ENCODE peak calls at places on chromosomes 13 and 19, in five cellular contexts. Y, W, E, N and D are unnamed samples. For H3K36me3, the result is how much of the 10 kb centered on the place peaks cover.

GRCh38 chr13:84641491-84641890 is 759.2 kb upstream of the SLITRK1 start:
- DNase-seq in Y (no peak), W (peak), E (no peak), N (no peak), D (no peak)

GRCh38 chr19:54916822-54917221 is 10.9 kb downstream of the NCR1 start:
- DNase-seq in Y (no peak), W (no peak), E (no peak), N (no peak), D (no peak)

GRCh38 chr19:34589730-34590129 is 87.2 kb downstream of the SCGB2B2 start:
- DNase-seq in Y (no peak), W (no peak), E (no peak), N (no peak), D (no peak)

GRCh38 chr19:32873560-32873959 is 4.0 kb upstream of the SLC7A9 start:
- DNase-seq in Y (peak), W (no peak), E (no peak), N (no peak), D (no peak)

GRCh38 chr19:43625918-43626579 is 6.6 kb upstream of the ZNF428 start:
- DNase-seq in Y (peak), W (no peak), E (no peak), N (no peak), D (no peak)

GRCh38 chr13:43354147-43354945 is 331.0 kb downstream of the DNAJC15 start:
- DNase-seq in Y (no peak), W (no peak), E (no peak), N (no peak), D (no peak)

GRCh38 chr19:11964496-11964857 is 363 bp upstream of the ZNF763 start:
- DNase-seq in Y (no peak), W (no peak), E (no peak), N (no peak), D (no peak)

GRCh38 chr13:18936104-18936503 is 245.5 kb downstream of the TUBA3C start:
- DNase-seq in Y (no peak), W (no peak), E (no peak), N (no peak), D (no peak)

GRCh38 chr19:35720648-35721047 is 2.8 kb downstream of the KMT2B start:
- DNase-seq in Y (no peak), W (no peak), E (no peak), N (no peak), D (no peak)

GRCh38 chr13:20945952-20946383 is 43.4 kb upstream of the XPO4 start:
- DNase-seq in Y (peak), W (no peak), E (no peak), N (no peak), D (no peak)

GRCh38 chr19:12806242-12807131 is at the start of gene RNASEH2A:
- DNase-seq in Y (peak), W (peak), E (peak), N (no peak), D (peak)

GRCh38 chr13:26998265-26998664 is 173.3 kb downstream of the USP12 start:
- DNase-seq in Y (no peak), W (no peak), E (no peak), N (no peak), D (peak)

GRCh38 chr19:14390548-14390947 is 9.3 kb downstream of the ADGRE5 start:
- DNase-seq in Y (no peak), W (no peak), E (no peak), N (no peak), D (no peak)

GRCh38 chr19:14393303-14393702 is 12.1 kb downstream of the ADGRE5 start:
- DNase-seq in Y (no peak), W (no peak), E (no peak), N (no peak), D (no peak)

GRCh38 chr19:14394167-14394566 is 12.9 kb downstream of the ADGRE5 start:
- DNase-seq in Y (no peak), W (no peak), E (no peak), N (no peak), D (no peak)

GRCh38 chr19:14395710-14396338 is 14.6 kb downstream of the ADGRE5 start:
- DNase-seq in Y (no peak), W (no peak), E (no peak), N (no peak), D (no peak)

DNA sequence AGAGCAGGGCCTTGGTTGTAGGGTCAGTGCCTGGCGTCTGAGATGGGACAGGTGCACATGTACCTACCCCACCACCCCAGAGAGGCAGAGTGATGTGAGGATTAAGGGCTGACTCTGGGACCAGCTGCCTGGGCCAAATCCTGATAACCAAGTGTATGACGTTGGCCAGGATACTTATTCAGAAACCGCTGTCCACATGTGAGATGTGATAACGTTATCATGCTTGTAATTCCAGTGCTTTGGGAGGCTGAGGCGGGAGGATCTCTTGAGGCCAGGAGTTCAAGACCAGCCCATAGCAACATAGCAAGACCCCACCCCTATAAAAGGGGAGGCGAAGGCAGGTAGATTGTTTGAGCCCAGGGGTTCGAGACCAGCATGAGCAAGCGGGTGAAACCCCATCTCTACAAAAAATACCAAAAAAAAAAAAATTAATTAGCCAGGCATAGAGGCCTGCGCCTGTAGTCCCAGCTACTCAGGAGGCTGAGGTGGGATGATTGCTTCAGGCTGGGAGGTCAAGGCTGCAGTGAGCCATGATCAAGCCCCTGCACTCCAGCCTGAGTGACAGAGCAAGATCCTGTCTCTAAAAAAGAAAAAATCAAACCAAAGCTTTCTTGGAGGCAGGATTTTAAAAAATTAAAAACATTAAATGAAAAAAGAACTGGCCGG is 10.0 kb downstream of the ADGRE5 start:
- DNase-seq in Y (no peak), W (no peak), E (no peak), N (no peak), D (no peak)
- H3K36me3 ChIP-seq in Y (under half), W (half or more), E (under half), N (under half), D (under half)

GRCh38 chr19:46890423-46891170 is 29.8 kb downstream of the ARHGAP35 start:
- DNase-seq in Y (no peak), W (peak), E (no peak), N (no peak), D (peak)
- H3K36me3 ChIP-seq in Y (under half), W (under half), E (under half), N (under half), D (under half)

GRCh38 chr13:39970177-39970846 is 314.9 kb downstream of the COG6 start:
- DNase-seq in Y (no peak), W (no peak), E (no peak), N (no peak), D (no peak)

GRCh38 chr13:39976481-39976880 is 321.0 kb downstream of the COG6 start:
- DNase-seq in Y (no peak), W (no peak), E (no peak), N (no peak), D (no peak)

GRCh38 chr13:39968646-39969475 is 313.4 kb downstream of the COG6 start:
- DNase-seq in Y (no peak), W (no peak), E (no peak), N (no peak), D (no peak)

GRCh38 chr13:39967199-39967959 is 311.9 kb downstream of the COG6 start:
- DNase-seq in Y (no peak), W (no peak), E (no peak), N (no peak), D (no peak)

DNA sequence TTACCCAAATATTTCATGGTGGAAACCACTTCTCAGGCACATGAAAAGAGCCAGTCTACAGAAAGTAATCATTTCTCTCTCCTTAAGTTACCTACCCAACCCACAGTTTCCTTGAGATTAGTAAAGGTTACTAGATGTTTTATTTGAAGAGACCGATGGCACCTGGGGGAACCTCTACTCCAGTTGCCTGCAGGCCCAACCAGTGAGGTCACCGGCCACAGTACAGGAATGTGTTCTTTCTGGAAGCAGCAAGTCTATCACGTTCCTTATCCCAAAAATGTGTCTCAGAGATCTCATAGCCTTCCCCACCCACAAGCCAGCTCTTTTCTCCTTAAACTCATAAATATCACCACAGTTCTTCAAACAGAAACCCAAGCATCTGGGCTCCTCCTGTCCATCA is 316.1 kb downstream of the COG6 start:
- DNase-seq in Y (no peak), W (no peak), E (no peak), N (no peak), D (no peak)
- H3K36me3 ChIP-seq in Y (under half), W (under half), E (under half), N (under half), D (under half)

DNA sequence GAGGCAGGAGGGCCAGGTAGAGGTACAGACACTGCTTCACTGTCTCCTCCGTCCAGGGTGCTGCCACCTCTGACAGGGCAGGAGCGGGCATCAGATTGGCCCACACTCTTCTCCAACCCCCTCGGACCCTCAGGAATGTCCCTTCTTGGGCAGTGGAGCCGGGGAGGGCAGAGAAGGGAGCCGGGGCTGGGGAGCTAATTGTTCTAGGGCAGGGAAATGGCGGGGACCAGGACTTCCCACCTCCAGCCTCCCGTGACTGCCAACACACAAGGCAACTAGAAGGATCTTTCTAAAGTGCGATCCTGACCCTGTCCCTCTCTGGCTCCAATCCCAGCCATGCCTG is 10.1 kb upstream of the RSPH6A start:
- DNase-seq in Y (no peak), W (no peak), E (no peak), N (no peak), D (no peak)
- H3K36me3 ChIP-seq in Y (half or more), W (half or more), E (under half), N (half or more), D (under half)

DNA sequence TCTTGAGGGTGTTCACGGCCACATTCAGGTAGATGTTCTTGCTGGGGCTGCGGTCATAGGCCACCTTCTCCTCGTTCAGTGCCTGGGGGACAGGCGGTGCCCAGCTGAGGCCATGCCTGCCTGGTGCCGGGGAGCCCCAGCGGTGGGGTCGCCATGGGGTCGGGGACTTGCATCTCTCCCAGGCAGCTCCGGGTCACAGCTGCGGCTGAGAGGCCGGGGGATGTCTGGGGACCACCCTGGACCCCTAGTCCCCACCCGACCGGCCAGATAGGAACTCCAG is 7.8 kb upstream of the ATP8B3 start:
- DNase-seq in Y (no peak), W (no peak), E (no peak), N (no peak), D (no peak)
- H3K36me3 ChIP-seq in Y (half or more), W (half or more), E (under half), N (half or more), D (half or more)

GRCh38 chr19:19541572-19541971 is 3.5 kb downstream of the CILP2 start:
- DNase-seq in Y (no peak), W (no peak), E (no peak), N (no peak), D (no peak)
- H3K36me3 ChIP-seq in Y (under half), W (under half), E (under half), N (under half), D (under half)

GRCh38 chr13:114157869-114158495 is 21.1 kb upstream of the CFAP97D2 start:
- DNase-seq in Y (no peak), W (no peak), E (no peak), N (no peak), D (no peak)
- H3K36me3 ChIP-seq in Y (under half), W (under half), E (under half), N (under half), D (under half)

GRCh38 chr13:30752991-30753616 is 17.8 kb downstream of the ALOX5AP start:
- DNase-seq in Y (no peak), W (no peak), E (no peak), N (no peak), D (no peak)
- H3K36me3 ChIP-seq in Y (under half), W (under half), E (under half), N (under half), D (under half)